ENCODE peak calls at places on chromosomes 12 and 14, in four cellular contexts. One of them, this sample, is unnamed.

GRCh38 chr12:132806857-132807256 is 21.8 kb downstream of the GOLGA3 start:
- DNase-seq in ELR: no peak
- DNase-seq in stimulated activated CD8-positive, alpha-beta memory T cell treated with anti-CD3 and anti-CD28 coated beads, Interleukin-4, amount 100 ng/mL, for 1 hour: no peak
- DNase-seq in gastrocnemius medialis: no peak
- DNase-seq in this sample: no peak

GRCh38 chr14:52583544-52583943 is 30.9 kb downstream of the GPR137C start:
- DNase-seq in ELR: peak; percentile 52
- DNase-seq in stimulated activated CD8-positive, alpha-beta memory T cell treated with anti-CD3 and anti-CD28 coated beads, Interleukin-4, amount 100 ng/mL, for 1 hour: no peak
- DNase-seq in gastrocnemius medialis: no peak
- DNase-seq in this sample: no peak

GRCh38 chr12:1612196-1612595 is 16.8 kb upstream of the WNT5B start:
- DNase-seq in ELR: no peak
- DNase-seq in stimulated activated CD8-positive, alpha-beta memory T cell treated with anti-CD3 and anti-CD28 coated beads, Interleukin-4, amount 100 ng/mL, for 1 hour: no peak
- DNase-seq in gastrocnemius medialis: no peak
- DNase-seq in this sample: no peak

GRCh38 chr12:123384318-123384993 is 524 bp downstream of the KMT5A start:
- DNase-seq in ELR: peak; percentile 63
- DNase-seq in stimulated activated CD8-positive, alpha-beta memory T cell treated with anti-CD3 and anti-CD28 coated beads, Interleukin-4, amount 100 ng/mL, for 1 hour: no peak
- DNase-seq in gastrocnemius medialis: no peak
- DNase-seq in this sample: no peak

GRCh38 chr12:124405151-124405550 is 110.3 kb downstream of the RFLNA start:
- DNase-seq in ELR: no peak
- DNase-seq in stimulated activated CD8-positive, alpha-beta memory T cell treated with anti-CD3 and anti-CD28 coated beads, Interleukin-4, amount 100 ng/mL, for 1 hour: no peak
- DNase-seq in gastrocnemius medialis: no peak
- DNase-seq in this sample: no peak

GRCh38 chr12:58455146-58455545 is 465.2 kb downstream of the LRIG3 start:
- DNase-seq in ELR: no peak
- DNase-seq in stimulated activated CD8-positive, alpha-beta memory T cell treated with anti-CD3 and anti-CD28 coated beads, Interleukin-4, amount 100 ng/mL, for 1 hour: no peak
- DNase-seq in gastrocnemius medialis: no peak
- DNase-seq in this sample: no peak

GRCh38 chr14:25909361-25909760 is 688.5 kb downstream of the NOVA1 start:
- DNase-seq in ELR: no peak
- DNase-seq in stimulated activated CD8-positive, alpha-beta memory T cell treated with anti-CD3 and anti-CD28 coated beads, Interleukin-4, amount 100 ng/mL, for 1 hour: no peak
- DNase-seq in gastrocnemius medialis: no peak
- DNase-seq in this sample: no peak

GRCh38 chr12:27163048-27163715 is 80.8 kb upstream of the C12orf71 start:
- DNase-seq in ELR: peak; percentile 75
- DNase-seq in stimulated activated CD8-positive, alpha-beta memory T cell treated with anti-CD3 and anti-CD28 coated beads, Interleukin-4, amount 100 ng/mL, for 1 hour: no peak
- DNase-seq in gastrocnemius medialis: no peak
- DNase-seq in this sample: no peak

GRCh38 chr12:99128246-99128645 is 483.2 kb downstream of the APAF1 start:
- DNase-seq in ELR: no peak
- DNase-seq in stimulated activated CD8-positive, alpha-beta memory T cell treated with anti-CD3 and anti-CD28 coated beads, Interleukin-4, amount 100 ng/mL, for 1 hour: no peak
- DNase-seq in gastrocnemius medialis: no peak
- DNase-seq in this sample: no peak

GRCh38 chr12:8156845-8157244 is at the start of gene ZNF705A:
- DNase-seq in ELR: peak; percentile 88
- DNase-seq in stimulated activated CD8-positive, alpha-beta memory T cell treated with anti-CD3 and anti-CD28 coated beads, Interleukin-4, amount 100 ng/mL, for 1 hour: no peak
- DNase-seq in gastrocnemius medialis: no peak
- DNase-seq in this sample: no peak

GRCh38 chr14:38404100-38404541 is 148.2 kb upstream of the CLEC14A start:
- DNase-seq in ELR: peak; percentile 88
- DNase-seq in stimulated activated CD8-positive, alpha-beta memory T cell treated with anti-CD3 and anti-CD28 coated beads, Interleukin-4, amount 100 ng/mL, for 1 hour: no peak
- DNase-seq in gastrocnemius medialis: no peak
- DNase-seq in this sample: no peak

GRCh38 chr14:61699092-61699491 is 3.8 kb downstream of the HIF1A start:
- DNase-seq in ELR: no peak
- DNase-seq in stimulated activated CD8-positive, alpha-beta memory T cell treated with anti-CD3 and anti-CD28 coated beads, Interleukin-4, amount 100 ng/mL, for 1 hour: no peak
- DNase-seq in gastrocnemius medialis: no peak
- DNase-seq in this sample: no peak

GRCh38 chr12:116674643-116675183 is 63.2 kb downstream of the SPRING1 start:
- DNase-seq in ELR: no peak
- DNase-seq in stimulated activated CD8-positive, alpha-beta memory T cell treated with anti-CD3 and anti-CD28 coated beads, Interleukin-4, amount 100 ng/mL, for 1 hour: no peak
- DNase-seq in gastrocnemius medialis: no peak
- DNase-seq in this sample: no peak

GRCh38 chr12:7081037-7081436 is 11.2 kb downstream of the C1R start:
- DNase-seq in ELR: no peak
- DNase-seq in stimulated activated CD8-positive, alpha-beta memory T cell treated with anti-CD3 and anti-CD28 coated beads, Interleukin-4, amount 100 ng/mL, for 1 hour: no peak
- DNase-seq in gastrocnemius medialis: no peak
- DNase-seq in this sample: no peak

GRCh38 chr14:105275267-105275946 is 25.4 kb downstream of the BRF1 start:
- DNase-seq in ELR: peak; percentile 54
- DNase-seq in stimulated activated CD8-positive, alpha-beta memory T cell treated with anti-CD3 and anti-CD28 coated beads, Interleukin-4, amount 100 ng/mL, for 1 hour: no peak
- DNase-seq in gastrocnemius medialis: no peak
- DNase-seq in this sample: no peak

GRCh38 chr12:57241556-57242310 is 9.3 kb downstream of the STAC3 start:
- DNase-seq in ELR: no peak
- DNase-seq in stimulated activated CD8-positive, alpha-beta memory T cell treated with anti-CD3 and anti-CD28 coated beads, Interleukin-4, amount 100 ng/mL, for 1 hour: no peak
- DNase-seq in gastrocnemius medialis: no peak
- DNase-seq in this sample: no peak

GRCh38 chr14:102319351-102320032 is at the start of gene ZNF839:
- DNase-seq in ELR: peak; percentile 95
- DNase-seq in stimulated activated CD8-positive, alpha-beta memory T cell treated with anti-CD3 and anti-CD28 coated beads, Interleukin-4, amount 100 ng/mL, for 1 hour: peak; percentile 86
- DNase-seq in gastrocnemius medialis: peak; percentile 86
- DNase-seq in this sample: peak; percentile 70

GRCh38 chr12:2198088-2198501 is 145.3 kb downstream of the CACNA1C start:
- DNase-seq in ELR: peak; percentile 85
- DNase-seq in stimulated activated CD8-positive, alpha-beta memory T cell treated with anti-CD3 and anti-CD28 coated beads, Interleukin-4, amount 100 ng/mL, for 1 hour: no peak
- DNase-seq in gastrocnemius medialis: no peak
- DNase-seq in this sample: no peak

GRCh38 chr12:125038976-125039625 is 26.1 kb upstream of the AACS start:
- DNase-seq in ELR: no peak
- DNase-seq in stimulated activated CD8-positive, alpha-beta memory T cell treated with anti-CD3 and anti-CD28 coated beads, Interleukin-4, amount 100 ng/mL, for 1 hour: no peak
- DNase-seq in gastrocnemius medialis: no peak
- DNase-seq in this sample: no peak

GRCh38 chr12:104672096-104672445 is 215.3 kb downstream of the CHST11 start:
- DNase-seq in ELR: no peak
- DNase-seq in stimulated activated CD8-positive, alpha-beta memory T cell treated with anti-CD3 and anti-CD28 coated beads, Interleukin-4, amount 100 ng/mL, for 1 hour: no peak
- DNase-seq in gastrocnemius medialis: no peak
- DNase-seq in this sample: no peak

GRCh38 chr12:96908170-96908675 is 1.2 kb downstream of the NEDD1 start:
- DNase-seq in ELR: peak; percentile 8
- DNase-seq in stimulated activated CD8-positive, alpha-beta memory T cell treated with anti-CD3 and anti-CD28 coated beads, Interleukin-4, amount 100 ng/mL, for 1 hour: no peak
- DNase-seq in gastrocnemius medialis: no peak
- DNase-seq in this sample: peak; percentile 57

GRCh38 chr12:41509655-41510054 is 321.5 kb downstream of the PDZRN4 start:
- DNase-seq in ELR: no peak
- DNase-seq in stimulated activated CD8-positive, alpha-beta memory T cell treated with anti-CD3 and anti-CD28 coated beads, Interleukin-4, amount 100 ng/mL, for 1 hour: no peak
- DNase-seq in gastrocnemius medialis: no peak
- DNase-seq in this sample: peak; percentile 22

This sample was measured in NCI-H510A treated with DMSO at 0.1 percent for 48 hours.